ENCODE peak calls at places on chromosomes 2 and 18, in seven cellular contexts. U is substantia nigra, A is H9, F is AG09309, X is left kidney, G is astrocyte of the spinal cord, C is fibroblast of pulmonary artery. O is an unnamed sample.

GRCh38 chr2:99899058-99899855 is 243.1 kb downstream of the AFF3 start:
- DNase-seq in U (no peak), A (no peak), F (no peak), X (no peak), G (no peak), C (no peak), O (no peak)

GRCh38 chr2:233381013-233381995 is 27.0 kb downstream of the DGKD start:
- DNase-seq in U (no peak), A (no peak), F (no peak), X (no peak), G (no peak), C (no peak), O (no peak)

GRCh38 chr2:169080250-169081035 is 11.1 kb downstream of the DHRS9 start:
- DNase-seq in U (no peak), A (no peak), F (no peak), X (no peak), G (peak), C (no peak), O (no peak)

GRCh38 chr2:122031544-122032263 is 276.3 kb downstream of the TSN start:
- DNase-seq in U (no peak), A (no peak), F (no peak), X (no peak), G (no peak), C (peak), O (no peak)

GRCh38 chr2:46812381-46813024 is 103.1 kb downstream of the MCFD2 start:
- DNase-seq in U (no peak), A (no peak), F (peak), X (peak), G (peak), C (peak), O (no peak)

GRCh38 chr2:18961991-18962421 is 372.6 kb upstream of the NT5C1B start:
- DNase-seq in U (no peak), A (no peak), F (no peak), X (no peak), G (no peak), C (peak), O (no peak)

GRCh38 chr18:43079422-43079821 is 36.1 kb downstream of the RIT2 start:
- DNase-seq in U (no peak), A (no peak), F (no peak), X (no peak), G (no peak), C (no peak), O (no peak)

GRCh38 chr2:104872034-104872865 is 18.3 kb downstream of the POU3F3 start:
- DNase-seq in U (peak), A (peak), F (no peak), X (peak), G (peak), C (no peak), O (peak)

GRCh38 chr2:220893411-220893810 is 678.7 kb downstream of the EPHA4 start:
- DNase-seq in U (no peak), A (no peak), F (no peak), X (no peak), G (peak), C (no peak), O (no peak)

GRCh38 chr2:43097650-43098049 is 128.8 kb downstream of the ZFP36L2 start:
- DNase-seq in U (no peak), A (no peak), F (no peak), X (no peak), G (no peak), C (no peak), O (no peak)

GRCh38 chr2:143177081-143177786 is 48.0 kb downstream of the ARHGAP15 start:
- DNase-seq in U (no peak), A (no peak), F (no peak), X (peak), G (no peak), C (peak), O (no peak)

GRCh38 chr2:64179582-64180321 is 35.5 kb upstream of the PELI1 start:
- DNase-seq in U (no peak), A (no peak), F (no peak), X (no peak), G (peak), C (no peak), O (no peak)

GRCh38 chr2:177314194-177314593 is 49.7 kb upstream of the NFE2L2 start:
- DNase-seq in U (no peak), A (no peak), F (peak), X (peak), G (peak), C (peak), O (no peak)

GRCh38 chr18:12027480-12027879 is 46.2 kb downstream of the IMPA2 start:
- DNase-seq in U (no peak), A (no peak), F (no peak), X (no peak), G (no peak), C (no peak), O (no peak)

GRCh38 chr18:58256316-58257080 is 212.5 kb downstream of the NEDD4L start:
- DNase-seq in U (no peak), A (no peak), F (no peak), X (no peak), G (no peak), C (no peak), O (no peak)

GRCh38 chr2:40466332-40466731 is 14.4 kb upstream of the SLC8A1 start:
- DNase-seq in U (no peak), A (no peak), F (no peak), X (no peak), G (no peak), C (no peak), O (no peak)

GRCh38 chr2:190180313-190181065 is 118.0 kb upstream of the MSTN start:
- DNase-seq in U (peak), A (peak), F (no peak), X (peak), G (peak), C (no peak), O (peak)

GRCh38 chr2:120520929-120521912 is 175.3 kb downstream of the INHBB start:
- DNase-seq in U (no peak), A (peak), F (no peak), X (peak), G (peak), C (peak), O (no peak)

GRCh38 chr2:218418717-218419458 is at the start of gene VIL1:
- DNase-seq in U (no peak), A (peak), F (no peak), X (peak), G (no peak), C (no peak), O (no peak)

GRCh38 chr2:239476757-239477565 is 76.1 kb upstream of the HDAC4 start:
- DNase-seq in U (no peak), A (no peak), F (no peak), X (no peak), G (no peak), C (no peak), O (no peak)

GRCh38 chr18:61541673-61542072 is 208.4 kb downstream of the CDH20 start:
- DNase-seq in U (no peak), A (no peak), F (no peak), X (no peak), G (no peak), C (no peak), O (no peak)

GRCh38 chr2:70161069-70161534 is 29.7 kb downstream of the C2orf42 start:
- DNase-seq in U (no peak), A (no peak), F (no peak), X (no peak), G (no peak), C (no peak), O (no peak)

GRCh38 chr18:8654482-8655451 is 45.5 kb downstream of the RAB12 start:
- DNase-seq in U (no peak), A (no peak), F (no peak), X (no peak), G (no peak), C (peak), O (no peak)

GRCh38 chr2:192288290-192288689 is 93.6 kb upstream of the TMEFF2 start:
- DNase-seq in U (no peak), A (no peak), F (no peak), X (no peak), G (no peak), C (no peak), O (no peak)

GRCh38 chr2:232960862-232961261 is 52.2 kb downstream of the NGEF start:
- DNase-seq in U (no peak), A (no peak), F (no peak), X (no peak), G (no peak), C (no peak), O (no peak)

GRCh38 chr2:19787134-19787533 is 114.6 kb downstream of the TTC32 start:
- DNase-seq in U (no peak), A (no peak), F (no peak), X (no peak), G (no peak), C (no peak), O (no peak)

GRCh38 chr18:295756-296155 is 27.9 kb upstream of the THOC1 start:
- DNase-seq in U (no peak), A (no peak), F (peak), X (no peak), G (peak), C (peak), O (no peak)

GRCh38 chr2:128510701-128511100 is 192.0 kb upstream of the HS6ST1 start:
- DNase-seq in U (no peak), A (no peak), F (peak), X (no peak), G (peak), C (peak), O (no peak)

GRCh38 chr18:76262956-76263955 is 231.8 kb downstream of the ZNF516 start:
- DNase-seq in U (no peak), A (no peak), F (no peak), X (peak), G (no peak), C (no peak), O (no peak)

GRCh38 chr2:71865391-71865965 is 282.2 kb downstream of the CYP26B1 start:
- DNase-seq in U (no peak), A (no peak), F (no peak), X (no peak), G (no peak), C (no peak), O (no peak)

GRCh38 chr2:127014630-127015029 is 92.3 kb downstream of the BIN1 start:
- DNase-seq in U (no peak), A (no peak), F (peak), X (no peak), G (peak), C (peak), O (no peak)

O was measured in amygdala.